ENCODE peak calls at places on chromosomes 4 and X, in ten cellular contexts. J is neuronal stem cell, Q is RWPE2, I is IMR-90, Z is stomach, R is thoracic aorta, F is heart left ventricle, N is psoas muscle, A is A673, K is upper lobe of right lung. S is an unnamed sample.

GRCh38 chr4:6909113-6909969 is at the start of gene TBC1D14:
- DNase-seq in J (peak; percentile 89), Q (peak; percentile 88), I (peak; percentile 81), Z (peak; percentile 89), R (peak; percentile 51), F (peak; percentile 91), N (peak; percentile 90), A (peak; percentile 92), K (peak; percentile 96), S (peak; percentile 91)

GRCh38 chr4:170087163-170087700 is 2.5 kb downstream of the AADAT start:
- DNase-seq in J (no peak), Q (no peak), I (no peak), Z (no peak), R (no peak), F (no peak), N (no peak), A (peak; percentile 80), K (no peak), S (no peak)

GRCh38 chrX:136121788-136122187 is 25.5 kb upstream of the FHL1 start:
- DNase-seq in J (no peak), Q (no peak), I (no peak), Z (no peak), R (no peak), F (no peak), N (no peak), A (no peak), K (no peak), S (no peak)

GRCh38 chr4:164731827-164732474 is 22.0 kb upstream of the SMIM31 start:
- DNase-seq in J (peak; percentile 57), Q (no peak), I (peak; percentile 28), Z (peak; percentile 31), R (no peak), F (peak; percentile 11), N (no peak), A (peak; percentile 85), K (no peak), S (peak; percentile 23)

GRCh38 chr4:154838694-154839093 is 57.6 kb downstream of the RBM46 start:
- DNase-seq in J (no peak), Q (no peak), I (no peak), Z (no peak), R (no peak), F (no peak), N (no peak), A (no peak), K (no peak), S (no peak)

GRCh38 chr4:68630371-68630770 is 40.1 kb downstream of the UGT2B15 start:
- DNase-seq in J (no peak), Q (no peak), I (no peak), Z (no peak), R (no peak), F (no peak), N (no peak), A (no peak), K (no peak), S (no peak)

GRCh38 chrX:119477812-119478232 is 9.6 kb downstream of the SLC25A5 start:
- DNase-seq in J (no peak), Q (no peak), I (peak; percentile 93), Z (peak; percentile 42), R (no peak), F (peak; percentile 8), N (no peak), A (peak; percentile 51), K (no peak), S (no peak)

GRCh38 chrX:17692709-17693346 is 44.5 kb upstream of the SCML1 start:
- DNase-seq in J (no peak), Q (no peak), I (peak; percentile 84), Z (no peak), R (no peak), F (no peak), N (no peak), A (peak; percentile 24), K (no peak), S (no peak)

DNA sequence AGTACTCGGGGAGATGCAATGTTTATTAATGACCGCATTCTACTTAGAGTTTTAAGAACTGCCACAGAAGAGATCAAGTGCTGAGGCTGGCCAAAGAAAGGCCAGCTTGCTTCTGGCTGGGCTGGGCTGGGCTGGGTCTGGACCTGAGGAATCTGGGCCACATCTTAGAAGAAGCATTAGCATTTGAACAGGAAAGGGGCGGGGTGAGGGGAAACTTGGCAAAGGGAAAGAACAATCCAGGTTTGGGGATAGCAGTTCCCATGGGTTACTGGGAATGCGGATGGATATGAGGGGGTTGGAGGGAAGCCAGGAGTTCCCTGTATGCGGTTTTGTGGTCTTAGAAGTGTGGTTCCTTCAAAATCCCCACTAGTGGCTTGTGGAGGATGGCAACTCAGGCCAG is 83.3 kb downstream of the CLDN34 start:
- DNase-seq in J (no peak), Q (no peak), I (peak; percentile 8), Z (peak; percentile 33), R (no peak), F (peak; percentile 58), N (no peak), A (no peak), K (no peak), S (no peak)
- H3K4me1 ChIP-seq in J (peaks cover 19% of the 10 kb centered on the region), Q (peaks cover 6% of the 10 kb centered on the region), I (peaks cover 8% of the 10 kb centered on the region), Z (peaks cover 3% of the 10 kb centered on the region), R (peaks cover 7% of the 10 kb centered on the region), F (peaks cover 17% of the 10 kb centered on the region), N (peaks cover 24% of the 10 kb centered on the region), A (no peaks in the 10 kb centered on the region), K (peaks cover 26% of the 10 kb centered on the region), S (no peaks in the 10 kb centered on the region)

GRCh38 chr4:108536577-108536976 is 83.8 kb upstream of the RPL34 start:
- DNase-seq in J (no peak), Q (no peak), I (no peak), Z (no peak), R (no peak), F (no peak), N (no peak), A (no peak), K (no peak), S (no peak)

GRCh38 chr4:108533245-108533844 is 87.0 kb upstream of the RPL34 start:
- DNase-seq in J (no peak), Q (no peak), I (no peak), Z (no peak), R (no peak), F (no peak), N (no peak), A (no peak), K (no peak), S (no peak)

GRCh38 chr4:108532187-108532586 is 88.2 kb upstream of the RPL34 start:
- DNase-seq in J (no peak), Q (no peak), I (no peak), Z (no peak), R (no peak), F (no peak), N (no peak), A (no peak), K (no peak), S (no peak)

GRCh38 chr4:108533876-108534275 is 86.5 kb upstream of the RPL34 start:
- DNase-seq in J (no peak), Q (no peak), I (no peak), Z (no peak), R (no peak), F (no peak), N (no peak), A (no peak), K (no peak), S (no peak)

DNA sequence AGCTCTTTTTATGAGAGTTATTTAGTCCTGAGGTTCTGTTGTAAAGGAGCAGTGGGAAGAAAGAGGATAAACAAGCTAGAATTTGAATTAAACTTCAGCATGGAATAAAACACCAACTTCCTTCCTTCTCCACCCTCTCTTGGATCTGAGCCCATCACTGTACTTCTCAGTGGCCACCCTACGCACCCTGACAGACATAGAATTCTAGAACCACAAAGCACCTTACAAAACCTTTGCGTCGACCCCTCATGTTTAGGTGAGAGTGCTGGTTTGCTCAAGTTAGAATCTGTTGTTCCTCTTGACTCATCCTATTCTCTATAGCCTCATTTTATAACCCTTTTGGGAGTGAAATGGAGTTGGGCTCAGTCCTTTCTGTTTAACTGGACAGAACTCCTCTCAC is 84.6 kb upstream of the RPL34 start:
- DNase-seq in J (no peak), Q (no peak), I (no peak), Z (no peak), R (no peak), F (peak; percentile 17), N (no peak), A (no peak), K (no peak), S (no peak)
- H3K4me1 ChIP-seq in J (peaks cover 4% of the 10 kb centered on the region), Q (no peaks in the 10 kb centered on the region), I (no peaks in the 10 kb centered on the region), Z (no peaks in the 10 kb centered on the region), R (no peaks in the 10 kb centered on the region), F (no peaks in the 10 kb centered on the region), N (no peaks in the 10 kb centered on the region), A (no peaks in the 10 kb centered on the region), K (no peaks in the 10 kb centered on the region), S (peaks cover 47% of the 10 kb centered on the region)

GRCh38 chr4:184444953-184445309 is 29.4 kb downstream of the IRF2 start:
- DNase-seq in J (no peak), Q (no peak), I (no peak), Z (no peak), R (no peak), F (no peak), N (no peak), A (no peak), K (no peak), S (no peak)

GRCh38 chr4:184444215-184444952 is 30.0 kb downstream of the IRF2 start:
- DNase-seq in J (no peak), Q (no peak), I (peak; percentile 66), Z (no peak), R (no peak), F (no peak), N (no peak), A (no peak), K (no peak), S (no peak)

GRCh38 chr4:184448828-184449227 is 25.5 kb downstream of the IRF2 start:
- DNase-seq in J (no peak), Q (no peak), I (peak; percentile 70), Z (no peak), R (no peak), F (peak; percentile 77), N (peak; percentile 50), A (peak; percentile 70), K (no peak), S (no peak)

GRCh38 chr4:184447664-184448063 is 26.7 kb downstream of the IRF2 start:
- DNase-seq in J (no peak), Q (no peak), I (no peak), Z (no peak), R (no peak), F (no peak), N (no peak), A (peak; percentile 56), K (no peak), S (no peak)

DNA sequence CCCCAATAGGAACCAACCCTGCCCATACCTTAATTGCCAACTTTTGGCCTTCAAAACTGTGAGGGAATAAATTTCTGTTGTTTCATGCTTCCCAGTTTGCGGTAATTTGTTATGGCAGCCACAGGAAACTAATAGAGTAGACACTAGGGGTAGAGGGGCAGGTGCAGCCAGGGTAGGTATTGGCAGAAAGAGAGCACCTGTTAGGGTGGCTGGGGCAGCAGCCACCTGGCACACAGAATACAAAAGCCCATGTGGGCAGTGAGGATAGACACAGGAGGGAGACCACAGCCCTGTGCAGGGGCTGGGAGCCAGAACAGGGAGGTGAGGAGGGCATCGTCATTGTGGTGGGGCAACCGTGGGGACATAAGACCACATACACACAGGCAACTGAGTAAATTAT is 28.2 kb downstream of the IRF2 start:
- DNase-seq in J (no peak), Q (no peak), I (no peak), Z (no peak), R (no peak), F (no peak), N (no peak), A (no peak), K (no peak), S (no peak)
- H3K4me1 ChIP-seq in J (peaks cover 6% of the 10 kb centered on the region), Q (peaks cover 19% of the 10 kb centered on the region), I (peaks cover 19% of the 10 kb centered on the region), Z (peaks cover 43% of the 10 kb centered on the region), R (peaks cover 35% of the 10 kb centered on the region), F (peaks cover 70% of the 10 kb centered on the region), N (peaks cover 91% of the 10 kb centered on the region), A (peaks cover 60% of the 10 kb centered on the region), K (peaks cover 73% of the 10 kb centered on the region), S (peaks cover 82% of the 10 kb centered on the region)

GRCh38 chrX:129450123-129450522 is 73.2 kb downstream of the SMARCA1 start:
- DNase-seq in J (no peak), Q (no peak), I (no peak), Z (no peak), R (no peak), F (no peak), N (no peak), A (no peak), K (no peak), S (no peak)

GRCh38 chrX:129449141-129449540 is 74.1 kb downstream of the SMARCA1 start:
- DNase-seq in J (no peak), Q (no peak), I (no peak), Z (no peak), R (no peak), F (no peak), N (no peak), A (no peak), K (no peak), S (no peak)

GRCh38 chrX:129452523-129452922 is 70.8 kb downstream of the SMARCA1 start:
- DNase-seq in J (no peak), Q (no peak), I (no peak), Z (no peak), R (no peak), F (no peak), N (no peak), A (no peak), K (no peak), S (no peak)
- H3K4me1 ChIP-seq in J (no peaks in the 10 kb centered on the region), Q (no peaks in the 10 kb centered on the region), I (no peaks in the 10 kb centered on the region), Z (no peaks in the 10 kb centered on the region), R (no peaks in the 10 kb centered on the region), F (no peaks in the 10 kb centered on the region), N (no peaks in the 10 kb centered on the region), A (no peaks in the 10 kb centered on the region), K (no peaks in the 10 kb centered on the region), S (no peaks in the 10 kb centered on the region)

S was measured in CD8-positive, alpha-beta memory T cell.